ENCODE peak calls at places on chromosome 1, in nine cellular contexts. F, N, P, C, R, W, K, U and X are unnamed samples.
A peak's percentile ranks its signal among the peaks of the same experiment; 100 is the strongest.

GRCh38 chr1:35558374-35559316 is 1.0 kb downstream of the NCDN start:
- DNase-seq in N (no peak), P (peak; percentile 43), F (no peak), R (no peak), K (no peak), C (no peak), W (no peak), U (no peak), X (no peak)

GRCh38 chr1:68115308-68115707 is 64.9 kb upstream of the DIRAS3 start:
- DNase-seq in P (no peak), F (no peak), K (no peak), W (no peak), U (no peak), C (no peak), N (no peak), R (no peak), X (no peak)

GRCh38 chr1:1021010-1021845 is 1.3 kb downstream of the AGRN start:
- DNase-seq in N (no peak), U (no peak), R (no peak), C (no peak), F (peak; percentile 11), K (no peak), P (no peak), W (peak; percentile 15), X (no peak)

GRCh38 chr1:158019177-158019868 is 25.9 kb downstream of the KIRREL1 start:
- DNase-seq in K (no peak), W (peak; percentile 87), F (peak; percentile 89), C (peak; percentile 77), P (no peak), R (no peak), U (no peak), N (peak; percentile 87), X (peak; percentile 88)

GRCh38 chr1:84506729-84507453 is 510 bp upstream of the GNG5 start:
- DNase-seq in N (no peak), C (no peak), K (no peak), W (no peak), F (no peak), P (no peak), U (peak; percentile 56), R (no peak), X (no peak)

GRCh38 chr1:201506573-201507567 is at the start of gene CSRP1:
- DNase-seq in N (no peak), P (peak; percentile 91), K (peak; percentile 68), C (peak; percentile 59), U (peak; percentile 56), F (peak; percentile 72), R (peak; percentile 65), W (no peak), X (no peak)

GRCh38 chr1:36534711-36535412 is 52.1 kb upstream of the CSF3R start:
- DNase-seq in N (no peak), R (no peak), C (no peak), P (peak; percentile 10), F (no peak), W (no peak), K (no peak), U (no peak), X (no peak)

GRCh38 chr1:198123146-198123545 is 33.7 kb upstream of the NEK7 start:
- DNase-seq in K (no peak), P (no peak), C (peak; percentile 49), U (no peak), R (no peak), N (peak; percentile 65), W (no peak), F (no peak), X (no peak)